ENCODE peak calls at places on chromosomes 13 and 19, in eight cellular contexts. J is upper lobe of right lung, C is SJSA1, D is Peyer's patch, V is upper lobe of left lung, O is cardiac fibroblast, B is ovary, M is kidney. H is an unnamed sample.

GRCh38 chr13:38900188-38900587 is 90.4 kb downstream of the STOML3 start:
- DNase-seq in J (no peak), M (no peak), O (no peak), V (no peak), C (no peak), D (no peak), B (no peak), H (no peak)

GRCh38 chr19:43584484-43584883 is 8.9 kb downstream of the PINLYP start:
- DNase-seq in M (no peak), D (no peak), C (no peak), J (no peak), V (no peak), B (no peak), O (no peak), H (no peak)

GRCh38 chr13:26202365-26202972 is 19.6 kb downstream of the RNF6 start:
- DNase-seq in B (no peak), M (no peak), C (no peak), D (no peak), V (no peak), J (no peak), O (peak), H (no peak)

GRCh38 chr19:51224163-51224641 is 678 bp upstream of the CD33 start:
- DNase-seq in O (no peak), B (no peak), V (no peak), M (no peak), D (no peak), J (no peak), C (no peak), H (no peak)

GRCh38 chr13:40749327-40749726 is 21.7 kb downstream of the MRPS31 start:
- DNase-seq in J (no peak), D (no peak), V (no peak), C (no peak), M (no peak), B (no peak), O (peak), H (no peak)

GRCh38 chr19:37977992-37978391 is 71.0 kb downstream of the SIPA1L3 start:
- DNase-seq in B (no peak), O (peak), M (no peak), V (no peak), J (peak), C (peak), D (no peak), H (no peak)

GRCh38 chr13:49560270-49561063 is 24.9 kb downstream of the RCBTB1 start:
- DNase-seq in M (no peak), D (no peak), C (peak), J (no peak), O (peak), V (no peak), B (peak), H (no peak)

GRCh38 chr19:1469936-1470863 is 8.8 kb downstream of the C19orf25 start:
- DNase-seq in V (peak), M (peak), D (no peak), B (no peak), O (no peak), J (no peak), C (no peak), H (no peak)

GRCh38 chr19:35316560-35316959 is 12.4 kb upstream of the CD22 start:
- DNase-seq in J (no peak), B (no peak), V (no peak), M (no peak), O (no peak), C (no peak), D (no peak), H (no peak)

GRCh38 chr13:94327318-94327717 is 152.2 kb downstream of the DCT start:
- DNase-seq in J (no peak), D (no peak), C (peak), B (no peak), V (no peak), O (no peak), M (no peak), H (no peak)

GRCh38 chr13:29520671-29521070 is 74.8 kb downstream of the SLC7A1 start:
- DNase-seq in J (no peak), C (peak), V (no peak), O (peak), M (no peak), B (no peak), D (no peak), H (peak)

GRCh38 chr13:83024226-83024625 is 858.0 kb downstream of the SLITRK1 start:
- DNase-seq in O (peak), D (no peak), M (no peak), C (no peak), J (no peak), V (no peak), B (no peak), H (no peak)

GRCh38 chr13:27379694-27380596 is 44.5 kb upstream of the GTF3A start:
- DNase-seq in V (peak), B (peak), O (peak), J (no peak), D (peak), C (peak), M (no peak), H (no peak)

GRCh38 chr13:52707375-52707774 is 32.2 kb downstream of the CNMD start:
- DNase-seq in O (no peak), B (no peak), M (no peak), D (no peak), J (no peak), C (no peak), V (no peak), H (no peak)

GRCh38 chr13:33545492-33545891 is 259.9 kb upstream of the STARD13 start:
- DNase-seq in M (no peak), C (no peak), D (no peak), V (no peak), J (no peak), B (no peak), O (no peak), H (no peak)

GRCh38 chr13:40350283-40350992 is 316.0 kb downstream of the FOXO1 start:
- DNase-seq in V (no peak), O (peak), D (no peak), C (no peak), J (no peak), B (no peak), M (no peak), H (no peak)

GRCh38 chr19:55258828-55259539 is at the start of gene PPP6R1:
- DNase-seq in V (peak), J (peak), B (peak), C (peak), M (peak), D (peak), O (peak), H (peak)

GRCh38 chr19:8145969-8146368 is 3.4 kb downstream of the FBN3 start:
- DNase-seq in D (no peak), M (no peak), O (no peak), V (peak), B (no peak), J (peak), C (no peak), H (no peak)

GRCh38 chr13:51050021-51050886 is 60.8 kb downstream of the C13orf42 start:
- DNase-seq in D (no peak), J (no peak), C (peak), O (no peak), B (no peak), V (no peak), M (no peak), H (no peak)

GRCh38 chr13:36639610-36640009 is 34.2 kb upstream of the SERTM1 start:
- DNase-seq in O (no peak), B (no peak), C (no peak), D (no peak), V (no peak), M (no peak), J (no peak), H (no peak)

GRCh38 chr19:42216653-42217521 is 590 bp downstream of the DEDD2 start:
- DNase-seq in J (peak), C (no peak), O (peak), B (peak), D (peak), V (peak), M (peak), H (no peak)

GRCh38 chr19:49468199-49468598 is 5.8 kb upstream of the FLT3LG start:
- DNase-seq in V (peak), B (no peak), D (no peak), C (no peak), J (no peak), M (no peak), O (no peak), H (no peak)

GRCh38 chr19:11535792-11536595 is 2.7 kb upstream of the CNN1 start:
- DNase-seq in V (peak), C (peak), M (peak), J (peak), D (peak), B (peak), O (peak), H (peak)

GRCh38 chr13:108214511-108215383 is 589 bp downstream of the LIG4 start:
- DNase-seq in M (peak), D (no peak), O (peak), B (peak), V (peak), J (peak), C (no peak), H (no peak)

GRCh38 chr19:384801-385169 is 24.2 kb downstream of the C2CD4C start:
- DNase-seq in M (peak), V (no peak), C (no peak), J (no peak), O (no peak), B (no peak), D (no peak), H (no peak)

GRCh38 chr13:46339035-46339666 is 47.9 kb downstream of the RUBCNL start:
- DNase-seq in B (no peak), V (no peak), M (no peak), C (peak), J (no peak), D (no peak), O (peak), H (no peak)

GRCh38 chr19:16226878-16227836 is 29.4 kb downstream of the AP1M1 start:
- DNase-seq in J (peak), C (no peak), B (no peak), O (no peak), D (no peak), M (no peak), V (peak), H (no peak)

GRCh38 chr19:48964205-48965032 is 690 bp upstream of the FTL start:
- DNase-seq in M (no peak), B (no peak), V (no peak), J (no peak), D (peak), C (peak), O (peak), H (no peak)

GRCh38 chr13:95596701-95597100 is 44.2 kb downstream of the CLDN10 start:
- DNase-seq in M (no peak), J (no peak), C (no peak), D (no peak), B (no peak), V (no peak), O (no peak), H (no peak)

GRCh38 chr13:100883453-100883852 is 208.9 kb upstream of the TMTC4 start:
- DNase-seq in V (no peak), C (no peak), D (no peak), B (no peak), O (no peak), M (no peak), J (no peak), H (no peak)

GRCh38 chr19:5058456-5059190 is 89.7 kb downstream of the KDM4B start:
- DNase-seq in D (no peak), V (peak), B (no peak), O (peak), M (no peak), C (no peak), J (no peak), H (no peak)

GRCh38 chr13:106176103-106176502 is 359.4 kb downstream of the EFNB2 start:
- DNase-seq in V (no peak), D (no peak), C (no peak), J (no peak), O (peak), B (no peak), M (no peak), H (peak)

GRCh38 chr19:55080121-55080914 is 4.6 kb downstream of the EPS8L1 start:
- DNase-seq in D (peak), O (peak), V (peak), M (peak), C (no peak), B (no peak), J (peak), H (no peak)

GRCh38 chr19:39398297-39398864 is 7.2 kb downstream of the MED29 start:
- DNase-seq in M (peak), D (peak), O (peak), B (peak), V (no peak), J (peak), C (no peak), H (peak)

GRCh38 chr19:40610396-40611064 is 9.4 kb downstream of the LTBP4 start:
- DNase-seq in O (no peak), C (no peak), J (peak), B (peak), M (peak), V (peak), D (peak), H (no peak)

GRCh38 chr19:49331616-49332055 is 3.6 kb upstream of the CD37 start:
- DNase-seq in V (no peak), B (no peak), D (no peak), M (no peak), J (peak), O (peak), C (peak), H (no peak)

GRCh38 chr13:45207319-45207718 is 6.5 kb upstream of the KCTD4 start:
- DNase-seq in D (no peak), O (no peak), V (no peak), M (no peak), B (no peak), J (no peak), C (no peak), H (no peak)

GRCh38 chr13:34035676-34036325 is 217.9 kb downstream of the RFC3 start:
- DNase-seq in M (no peak), J (no peak), B (no peak), O (no peak), D (no peak), V (no peak), C (peak), H (no peak)

GRCh38 chr13:42392706-42393572 is 121.0 kb downstream of the AKAP11 start:
- DNase-seq in C (no peak), J (no peak), V (no peak), B (no peak), D (no peak), O (no peak), M (no peak), H (no peak)

GRCh38 chr13:113582841-113583631 is 1.5 kb upstream of the TFDP1 start:
- DNase-seq in V (peak), D (peak), M (peak), J (peak), C (no peak), B (no peak), O (no peak), H (no peak)

GRCh38 chr13:113581871-113582270 is 2.7 kb upstream of the TFDP1 start:
- DNase-seq in D (no peak), C (no peak), B (no peak), J (peak), V (no peak), O (no peak), M (peak), H (no peak)

GRCh38 chr13:113577881-113578435 is 6.6 kb upstream of the TFDP1 start:
- DNase-seq in O (no peak), D (no peak), V (no peak), C (no peak), J (no peak), M (no peak), B (no peak), H (no peak)

GRCh38 chr13:113576597-113576996 is 8.0 kb upstream of the TFDP1 start:
- DNase-seq in C (no peak), B (no peak), J (no peak), O (no peak), D (no peak), M (no peak), V (no peak), H (no peak)

DNA sequence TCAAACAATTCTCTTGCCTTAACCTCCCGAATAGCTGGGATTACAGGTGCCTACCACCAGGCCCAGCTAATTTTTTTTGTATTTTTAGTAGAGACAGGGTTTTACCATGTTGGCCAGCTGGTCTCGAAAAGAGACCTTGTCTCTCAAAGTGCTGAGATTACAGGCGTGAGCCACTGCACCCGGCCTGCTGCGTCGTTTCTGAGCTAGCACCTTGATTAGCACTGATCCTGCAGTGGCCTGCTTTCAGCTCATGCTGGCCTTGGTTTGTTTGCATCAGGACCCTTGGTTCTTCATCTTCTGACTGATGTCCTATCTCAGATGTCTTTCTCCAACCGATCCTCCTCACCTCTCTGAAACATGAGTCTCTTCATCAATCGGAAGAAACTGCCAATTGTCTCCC is 4.9 kb upstream of the TFDP1 start:
- DNase-seq in M (peak), D (no peak), B (no peak), J (peak), C (no peak), O (no peak), V (no peak), H (no peak)
- H3K4me3 ChIP-seq in M (no peak), D (no peak), B (no peak), J (no peak), C (no peak), O (no peak), V (no peak), H (no peak)

GRCh38 chr19:17943284-17944221 is 10.7 kb downstream of the CCDC124 start:
- DNase-seq in O (no peak), D (peak), B (peak), J (no peak), V (peak), C (no peak), M (peak), H (no peak)
- H3K4me3 ChIP-seq in O (no peak), D (no peak), B (no peak), J (no peak), V (no peak), C (no peak), M (no peak), H (no peak)

DNA sequence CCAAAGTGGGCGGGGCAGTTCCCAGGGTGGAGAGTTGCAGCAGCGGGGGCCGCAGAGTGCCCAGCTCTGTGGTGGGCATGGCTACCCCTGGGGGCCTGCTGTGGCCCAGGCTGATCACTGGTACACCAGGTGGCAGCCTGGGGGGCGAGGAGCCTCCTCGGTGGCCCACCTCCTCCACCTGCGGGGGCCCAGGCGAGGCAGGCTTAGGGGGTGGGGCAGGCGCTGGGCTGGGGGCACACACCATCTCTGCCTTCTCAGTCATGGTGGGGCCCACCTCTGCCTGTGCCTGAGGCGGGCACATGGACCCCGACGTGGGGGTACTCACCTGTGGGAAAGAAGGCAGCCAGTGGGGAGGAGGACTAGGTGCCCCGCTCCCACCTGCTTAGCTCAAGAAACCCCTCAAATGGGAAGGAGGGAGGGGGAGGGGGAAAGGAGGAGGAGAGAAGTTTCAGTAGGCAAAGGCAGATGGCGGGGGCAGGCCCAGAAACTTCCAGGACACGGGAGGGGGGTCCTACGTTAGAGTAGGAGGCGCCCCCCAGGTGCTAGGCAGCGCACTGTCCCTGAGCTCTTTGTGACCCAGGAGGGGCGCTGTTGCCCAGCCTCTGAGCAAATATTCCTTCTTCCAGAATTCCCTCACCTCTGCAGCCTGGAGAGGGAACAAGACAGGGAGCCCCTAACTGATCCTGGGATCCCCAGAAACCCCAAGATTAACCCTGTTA is 1.6 kb downstream of the LYL1 start:
- DNase-seq in C (no peak), D (no peak), M (no peak), B (no peak), J (no peak), V (no peak), O (no peak), H (no peak)
- H3K4me3 ChIP-seq in C (no peak), D (peak), M (peak), B (no peak), J (peak), V (peak), O (no peak), H (no peak)

GRCh38 chr13:59696229-59696628 is 467.5 kb downstream of the DIAPH3 start:
- DNase-seq in M (no peak), C (no peak), B (no peak), V (no peak), D (no peak), J (no peak), O (no peak), H (no peak)
- H3K4me3 ChIP-seq in M (no peak), C (no peak), B (no peak), V (no peak), D (no peak), J (no peak), O (no peak), H (no peak)

DNA sequence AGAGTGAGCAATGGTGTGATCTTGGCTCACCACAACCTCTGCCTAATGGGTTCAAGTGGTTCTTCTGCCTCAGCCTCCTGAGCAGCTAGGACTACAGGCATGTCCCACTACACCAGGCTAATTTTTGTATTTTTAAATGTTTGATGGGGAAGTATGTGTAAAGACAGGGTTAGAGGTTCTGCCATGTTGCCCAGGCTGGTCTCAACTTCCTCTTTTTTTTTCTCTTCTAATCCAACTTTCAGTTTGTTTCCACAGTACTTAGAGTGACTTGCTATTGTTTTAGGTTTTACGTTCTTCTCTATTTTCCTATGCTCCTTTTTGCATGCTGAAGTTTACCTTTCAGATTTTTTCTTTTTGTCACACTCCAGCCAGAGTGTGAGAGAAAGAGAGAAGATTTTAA is 1433.0 kb downstream of the UQCRFS1 start:
- DNase-seq in V (no peak), J (no peak), M (no peak), C (no peak), B (no peak), O (no peak), D (no peak), H (no peak)
- H3K4me3 ChIP-seq in V (no peak), J (no peak), M (no peak), C (no peak), B (no peak), O (no peak), D (no peak), H (no peak)

GRCh38 chr13:74229242-74229641 is 95.0 kb upstream of the KLF12 start:
- DNase-seq in O (no peak), C (no peak), J (no peak), V (no peak), D (no peak), M (no peak), B (no peak), H (no peak)

GRCh38 chr13:74227476-74228158 is 93.4 kb upstream of the KLF12 start:
- DNase-seq in V (no peak), B (no peak), J (no peak), O (no peak), D (no peak), M (no peak), C (no peak), H (no peak)

GRCh38 chr13:74226791-74227475 is 92.7 kb upstream of the KLF12 start:
- DNase-seq in D (no peak), V (no peak), M (no peak), C (no peak), J (no peak), O (peak), B (no peak), H (no peak)

GRCh38 chr13:74230984-74231443 is 96.8 kb upstream of the KLF12 start:
- DNase-seq in V (no peak), C (no peak), J (no peak), O (no peak), B (no peak), M (no peak), D (no peak), H (no peak)
- H3K4me3 ChIP-seq in V (no peak), C (no peak), J (no peak), O (no peak), B (no peak), M (no peak), D (peak), H (no peak)

GRCh38 chr19:10049626-10050025 is 36.3 kb downstream of the RDH8 start:
- DNase-seq in C (no peak), B (no peak), J (no peak), O (no peak), D (no peak), M (no peak), V (no peak), H (no peak)

GRCh38 chr19:10052602-10053360 is 33.3 kb upstream of the SHFL start:
- DNase-seq in B (no peak), C (no peak), O (no peak), J (no peak), V (no peak), D (no peak), M (no peak), H (no peak)
- H3K4me3 ChIP-seq in B (no peak), C (no peak), O (no peak), J (no peak), V (no peak), D (no peak), M (no peak), H (no peak)

H was measured in BJ.